ENCODE peak calls at places on chromosomes 3 and 15, in eight cellular contexts. K, M, Y, A, O, H, N and W are unnamed samples.

GRCh38 chr3:4071481-4072184 is 231.5 kb upstream of the SETMAR start:
- DNase-seq in M (no peak), K (no peak), A (peak; percentile 14), O (no peak), N (no peak), Y (no peak), H (no peak), W (no peak)

GRCh38 chr3:72255736-72256559 is 471.0 kb upstream of the PROK2 start:
- DNase-seq in K (no peak), M (no peak), H (peak; percentile 23), Y (peak; percentile 25), A (peak; percentile 56), N (no peak), O (peak; percentile 65), W (no peak)

GRCh38 chr3:161342629-161343028 is 28.7 kb downstream of the SPTSSB start:
- DNase-seq in N (no peak), K (no peak), M (no peak), O (no peak), H (no peak), Y (no peak), A (no peak), W (no peak)

GRCh38 chr3:48502121-48502520 is 1.9 kb downstream of the SHISA5 start:
- DNase-seq in H (no peak), K (no peak), O (no peak), A (no peak), M (no peak), N (no peak), Y (no peak), W (no peak)

GRCh38 chr3:28951773-28952556 is 328.9 kb upstream of the RBMS3 start:
- DNase-seq in N (no peak), A (no peak), M (peak; percentile 77), H (no peak), O (no peak), K (no peak), Y (no peak), W (no peak)

GRCh38 chr15:40567111-40567510 is 2.0 kb upstream of the RPUSD2 start:
- DNase-seq in K (no peak), M (peak; percentile 29), H (no peak), A (peak; percentile 54), Y (no peak), O (no peak), N (no peak), W (no peak)

GRCh38 chr3:15682766-15683165 is 81.2 kb downstream of the BTD start:
- DNase-seq in N (no peak), O (no peak), H (no peak), M (no peak), K (peak; percentile 56), Y (no peak), A (no peak), W (no peak)

GRCh38 chr3:164113406-164114332 is 964.6 kb downstream of the SI start:
- DNase-seq in N (no peak), Y (no peak), K (no peak), O (no peak), A (peak; percentile 50), H (no peak), M (no peak), W (no peak)

GRCh38 chr15:64695571-64695992 is 79.8 kb downstream of the RBPMS2 start:
- DNase-seq in Y (no peak), N (no peak), K (no peak), M (no peak), O (no peak), A (no peak), H (no peak), W (no peak)